ENCODE peak calls at places on chromosomes 7 and 10, in five cellular contexts. Q is prostate gland, B is HCT116, I is ovary, F is A549. G is an unnamed sample. For H3K4me1, the result is how much of the 10 kb centered on the place peaks cover.

GRCh38 chr7:12436896-12437535 is 33.4 kb upstream of the VWDE start:
- DNase-seq in Q (no peak), B (no peak), I (no peak), F (no peak), G (no peak)

GRCh38 chr7:122532406-122533269 is 166.3 kb downstream of the RNF133 start:
- DNase-seq in Q (no peak), B (peak), I (no peak), F (peak), G (no peak)

GRCh38 chr7:102469351-102469971 is 4.7 kb downstream of the LRWD1 start:
- DNase-seq in Q (no peak), B (no peak), I (no peak), F (no peak), G (no peak)

GRCh38 chr7:38428040-38428439 is 154.6 kb upstream of the TARP start:
- DNase-seq in Q (no peak), B (no peak), I (no peak), F (no peak), G (no peak)

GRCh38 chr7:133859191-133859590 is 267.9 kb upstream of the LRGUK start:
- DNase-seq in Q (no peak), B (no peak), I (no peak), F (no peak), G (no peak)

GRCh38 chr10:121267236-121268003 is 330.8 kb downstream of the FGFR2 start:
- DNase-seq in Q (no peak), B (no peak), I (no peak), F (no peak), G (no peak)

GRCh38 chr10:127715249-127715648 is 21.7 kb upstream of the FOXI2 start:
- DNase-seq in Q (no peak), B (no peak), I (no peak), F (no peak), G (no peak)

GRCh38 chr7:768881-769504 is 41.9 kb upstream of the PRKAR1B start:
- DNase-seq in Q (no peak), B (no peak), I (peak), F (no peak), G (no peak)

GRCh38 chr7:20642171-20642570 is 26.7 kb downstream of the ABCB5 start:
- DNase-seq in Q (no peak), B (no peak), I (no peak), F (no peak), G (no peak)

GRCh38 chr10:133455611-133456031 is 1.9 kb downstream of the SCART1 start:
- DNase-seq in Q (no peak), B (no peak), I (no peak), F (no peak), G (peak)

GRCh38 chr7:43764039-43764789 is 5.7 kb downstream of the BLVRA start:
- DNase-seq in Q (peak), B (no peak), I (peak), F (no peak), G (no peak)

GRCh38 chr10:78413294-78414055 is 379.8 kb downstream of the RPS24 start:
- DNase-seq in Q (no peak), B (no peak), I (no peak), F (no peak), G (no peak)

GRCh38 chr10:86957471-86958108 is at the start of gene MMRN2:
- DNase-seq in Q (no peak), B (no peak), I (no peak), F (no peak), G (no peak)

GRCh38 chr7:54778696-54779285 is 19.8 kb upstream of the SEC61G start:
- DNase-seq in Q (no peak), B (no peak), I (no peak), F (no peak), G (no peak)

GRCh38 chr7:116231543-116232401 is 21.4 kb downstream of the TES start:
- DNase-seq in Q (peak), B (no peak), I (no peak), F (no peak), G (no peak)

GRCh38 chr10:129877773-129878371 is 86.2 kb downstream of the EBF3 start:
- DNase-seq in Q (no peak), B (no peak), I (no peak), F (no peak), G (no peak)

GRCh38 chr10:16585103-16585502 is 63.4 kb upstream of the C1QL3 start:
- DNase-seq in Q (no peak), B (no peak), I (no peak), F (no peak), G (no peak)

GRCh38 chr10:74593470-74593869 is 232.9 kb upstream of the KAT6B start:
- DNase-seq in Q (peak), B (no peak), I (no peak), F (no peak), G (no peak)

GRCh38 chr10:102484021-102484420 is 18.5 kb downstream of the ACTR1A start:
- DNase-seq in Q (no peak), B (no peak), I (no peak), F (no peak), G (no peak)

GRCh38 chr7:51426163-51426562 is 109.6 kb upstream of the COBL start:
- DNase-seq in Q (no peak), B (no peak), I (no peak), F (no peak), G (no peak)

DNA sequence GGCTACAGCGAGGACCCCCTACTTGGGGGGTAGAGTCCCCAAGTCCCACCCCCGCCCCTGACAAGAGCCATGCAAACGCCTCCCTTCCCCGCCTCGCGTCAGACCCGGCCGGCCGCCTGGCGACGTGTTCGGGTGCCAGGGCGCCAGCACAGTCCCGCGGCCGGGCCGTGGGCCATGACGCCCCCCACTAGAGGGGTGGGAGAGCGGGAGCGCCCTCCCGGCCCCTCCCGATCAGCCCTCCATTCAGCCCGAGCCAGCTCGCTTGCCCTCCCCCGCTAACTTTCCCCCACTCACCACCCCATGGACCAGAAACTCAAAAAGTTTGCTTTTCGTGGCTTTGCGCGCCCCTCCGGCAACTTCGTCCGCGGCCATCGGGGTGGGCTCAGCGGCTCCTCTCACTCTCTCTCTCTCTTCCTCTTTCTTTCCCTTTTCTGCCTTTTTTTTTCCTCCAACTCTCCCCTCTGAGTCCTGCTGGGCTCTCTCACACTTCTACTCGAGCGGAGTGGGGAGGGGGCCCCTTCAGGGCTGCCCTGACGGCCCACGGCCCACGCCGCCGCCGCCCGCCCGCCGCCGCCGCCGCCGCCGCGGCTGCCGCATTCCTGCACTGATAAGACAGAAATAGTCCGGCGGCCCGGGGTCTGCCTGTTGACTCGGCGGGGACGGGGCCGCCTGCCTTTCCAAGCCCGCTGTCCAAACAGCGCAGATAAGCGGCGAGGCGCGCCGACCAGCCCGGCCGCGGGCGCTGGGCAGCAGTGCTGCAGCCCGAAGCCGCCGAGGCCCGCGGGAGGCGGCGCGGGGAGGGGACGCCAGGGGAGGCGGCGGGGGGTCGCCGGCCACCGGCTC is at the start of gene SMARCD3:
- DNase-seq in Q (peak), B (no peak), I (peak), F (peak), G (no peak)
- H3K4me1 ChIP-seq in Q (under half), B (half or more), I (under half), F (half or more), G (under half)

GRCh38 chr7:44966731-44967538 is 11.9 kb downstream of the MYO1G start:
- DNase-seq in Q (no peak), B (no peak), I (no peak), F (no peak), G (no peak)

GRCh38 chr7:44967571-44968446 is 11.0 kb downstream of the MYO1G start:
- DNase-seq in Q (no peak), B (no peak), I (no peak), F (peak), G (no peak)

GRCh38 chr7:44965441-44965903 is 13.3 kb downstream of the MYO1G start:
- DNase-seq in Q (no peak), B (no peak), I (no peak), F (no peak), G (no peak)

GRCh38 chr7:44964831-44965440 is 13.9 kb downstream of the MYO1G start:
- DNase-seq in Q (no peak), B (no peak), I (no peak), F (no peak), G (no peak)

GRCh38 chr7:44965937-44966730 is 12.7 kb downstream of the MYO1G start:
- DNase-seq in Q (no peak), B (no peak), I (no peak), F (no peak), G (peak)
- TF ChIP-seq POLR2A in Q (no peak), B (no peak), I (no peak), F (no peak), G (no peak)

GRCh38 chr10:25815236-25815635 is 118.8 kb upstream of the MYO3A start:
- DNase-seq in Q (no peak), B (no peak), I (no peak), F (no peak), G (no peak)
- H3K4me1 ChIP-seq in Q (under half), B (under half), I (under half), F (under half), G (under half)

DNA sequence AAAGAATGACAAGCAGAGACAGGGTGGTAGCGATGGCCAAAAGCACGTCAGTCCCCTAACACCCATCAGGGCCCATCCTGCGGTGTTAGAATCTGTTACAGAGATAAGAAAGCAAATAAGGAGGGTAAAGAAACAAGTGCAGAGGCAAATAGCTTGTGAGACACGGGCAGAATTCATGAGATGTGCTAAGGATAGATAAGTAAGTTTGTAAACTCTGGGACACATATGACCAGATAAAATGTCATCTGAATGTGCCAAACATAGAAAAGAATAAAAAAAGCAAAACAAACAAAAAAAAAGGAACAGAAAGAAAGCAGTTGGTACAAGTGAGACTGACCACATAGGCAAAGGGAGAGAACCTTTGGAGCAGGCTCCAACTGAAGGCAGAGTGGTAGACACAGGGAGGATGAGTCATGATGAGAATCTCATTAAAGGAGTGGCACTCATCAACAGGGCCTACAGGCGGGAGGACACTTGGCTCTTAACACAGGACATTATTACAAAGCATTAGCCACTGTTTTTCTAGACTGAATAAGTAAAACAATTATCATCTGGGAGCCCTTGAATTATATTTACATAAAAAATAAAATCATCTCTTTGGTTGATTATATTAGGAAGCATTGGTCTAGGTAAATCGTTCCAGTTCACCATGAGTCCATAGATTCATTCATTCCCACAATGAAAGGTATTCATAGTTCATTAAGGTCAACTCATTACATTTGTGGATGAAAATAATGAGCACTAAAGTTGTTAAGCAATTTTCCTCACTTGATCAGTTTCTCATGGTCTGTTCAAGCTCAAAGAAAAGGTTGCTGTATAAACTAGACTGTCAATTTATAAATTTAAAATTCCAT is 21.5 kb upstream of the EPHB6 start:
- DNase-seq in Q (no peak), B (no peak), I (no peak), F (no peak), G (no peak)
- TF ChIP-seq POLR2A in Q (no peak), B (no peak), I (no peak), F (no peak), G (no peak)

GRCh38 chr10:114215033-114215432 is 24.0 kb upstream of the VWA2 start:
- DNase-seq in Q (no peak), B (no peak), I (no peak), F (no peak), G (no peak)
- H3K4me1 ChIP-seq in Q (under half), B (under half), I (under half), F (under half), G (under half)

GRCh38 chr10:80536361-80536835 is 1.3 kb upstream of the SH2D4B start:
- DNase-seq in Q (no peak), B (no peak), I (no peak), F (no peak), G (peak)

GRCh38 chr10:80537705-80538480 is at the start of gene SH2D4B:
- DNase-seq in Q (no peak), B (no peak), I (no peak), F (no peak), G (no peak)

GRCh38 chr10:80538481-80539185 is 931 bp downstream of the SH2D4B start:
- DNase-seq in Q (no peak), B (no peak), I (no peak), F (no peak), G (no peak)

GRCh38 chr10:80537086-80537704 is 507 bp upstream of the SH2D4B start:
- DNase-seq in Q (no peak), B (no peak), I (no peak), F (no peak), G (no peak)

GRCh38 chr10:80535671-80536360 is 1.9 kb upstream of the SH2D4B start:
- DNase-seq in Q (no peak), B (peak), I (peak), F (peak), G (peak)
- TF ChIP-seq POLR2A in Q (no peak), B (peak), I (no peak), F (peak), G (no peak)